ENCODE peak calls at places on chromosomes 5 and 9, in seven cellular contexts. One of them, this sample, is unnamed.

GRCh38 chr5:137923856-137924255 is 34.6 kb downstream of the PKD2L2 start:
- DNase-seq in GM20000: no peak
- DNase-seq in astrocyte of the spinal cord: peak
- DNase-seq in IMR-90: peak
- DNase-seq in T-helper 1 cell: no peak
- DNase-seq in T-helper 9 cell: no peak
- DNase-seq in T1000: no peak
- DNase-seq in this sample: peak

GRCh38 chr9:101063192-101063591 is 34.7 kb downstream of the PLPPR1 start:
- DNase-seq in GM20000: no peak
- DNase-seq in astrocyte of the spinal cord: no peak
- DNase-seq in IMR-90: no peak
- DNase-seq in T-helper 1 cell: no peak
- DNase-seq in T-helper 9 cell: no peak
- DNase-seq in T1000: no peak
- DNase-seq in this sample: no peak

GRCh38 chr5:120096413-120096812 is 367.7 kb upstream of the PRR16 start:
- DNase-seq in GM20000: no peak
- DNase-seq in astrocyte of the spinal cord: peak
- DNase-seq in IMR-90: peak
- DNase-seq in T-helper 1 cell: no peak
- DNase-seq in T-helper 9 cell: no peak
- DNase-seq in T1000: no peak
- DNase-seq in this sample: no peak

GRCh38 chr5:138639326-138639725 is 64.1 kb upstream of the HSPA9 start:
- DNase-seq in GM20000: no peak
- DNase-seq in astrocyte of the spinal cord: no peak
- DNase-seq in IMR-90: no peak
- DNase-seq in T-helper 1 cell: no peak
- DNase-seq in T-helper 9 cell: no peak
- DNase-seq in T1000: no peak
- DNase-seq in this sample: no peak

GRCh38 chr5:132753135-132753987 is 6.1 kb downstream of the CCNI2 start:
- DNase-seq in GM20000: no peak
- DNase-seq in astrocyte of the spinal cord: no peak
- DNase-seq in IMR-90: no peak
- DNase-seq in T-helper 1 cell: no peak
- DNase-seq in T-helper 9 cell: no peak
- DNase-seq in T1000: no peak
- DNase-seq in this sample: no peak

GRCh38 chr9:68896495-68896894 is 117.4 kb downstream of the PRKACG start:
- DNase-seq in GM20000: no peak
- DNase-seq in astrocyte of the spinal cord: no peak
- DNase-seq in IMR-90: no peak
- DNase-seq in T-helper 1 cell: no peak
- DNase-seq in T-helper 9 cell: no peak
- DNase-seq in T1000: no peak
- DNase-seq in this sample: no peak

GRCh38 chr5:116842514-116842924 is 267.9 kb upstream of the SEMA6A start:
- DNase-seq in GM20000: no peak
- DNase-seq in astrocyte of the spinal cord: no peak
- DNase-seq in IMR-90: no peak
- DNase-seq in T-helper 1 cell: no peak
- DNase-seq in T-helper 9 cell: no peak
- DNase-seq in T1000: no peak
- DNase-seq in this sample: no peak

GRCh38 chr5:16916262-16916878 is 19.7 kb downstream of the MYO10 start:
- DNase-seq in GM20000: no peak
- DNase-seq in astrocyte of the spinal cord: peak
- DNase-seq in IMR-90: peak
- DNase-seq in T-helper 1 cell: no peak
- DNase-seq in T-helper 9 cell: no peak
- DNase-seq in T1000: no peak
- DNase-seq in this sample: peak

GRCh38 chr9:101449071-101449721 is 13.6 kb upstream of the ALDOB start:
- DNase-seq in GM20000: peak
- DNase-seq in astrocyte of the spinal cord: peak
- DNase-seq in IMR-90: peak
- DNase-seq in T-helper 1 cell: peak
- DNase-seq in T-helper 9 cell: peak
- DNase-seq in T1000: peak
- DNase-seq in this sample: peak

GRCh38 chr9:95459867-95460626 is 56.7 kb downstream of the PTCH1 start:
- DNase-seq in GM20000: no peak
- DNase-seq in astrocyte of the spinal cord: peak
- DNase-seq in IMR-90: peak
- DNase-seq in T-helper 1 cell: no peak
- DNase-seq in T-helper 9 cell: no peak
- DNase-seq in T1000: no peak
- DNase-seq in this sample: no peak

GRCh38 chr9:109245300-109245897 is 75.5 kb downstream of the EPB41L4B start:
- DNase-seq in GM20000: no peak
- DNase-seq in astrocyte of the spinal cord: no peak
- DNase-seq in IMR-90: no peak
- DNase-seq in T-helper 1 cell: no peak
- DNase-seq in T-helper 9 cell: no peak
- DNase-seq in T1000: no peak
- DNase-seq in this sample: peak

This sample was measured in dermis blood vessel endothelial cell.